ENCODE peak calls at places on chromosomes 11 and 22, in five cellular contexts. P is PC-3, F is IMR-90, R is OCI-LY7, K is HCT116. H is an unnamed sample.

GRCh38 chr11:115623021-115623451 is 118.8 kb upstream of the CADM1 start:
- DNase-seq in P (peak; percentile 7), F (peak; percentile 100), R (no peak), K (no peak), H (no peak)

GRCh38 chr11:37323843-37324242 is 725.8 kb upstream of the RAG2 start:
- DNase-seq in P (no peak), F (no peak), R (no peak), K (no peak), H (no peak)

GRCh38 chr11:72899238-72899637 is 85.0 kb downstream of the ATG16L2 start:
- DNase-seq in P (peak; percentile 29), F (peak; percentile 4), R (no peak), K (no peak), H (no peak)

GRCh38 chr11:1152316-1153104 is 5.2 kb upstream of the MUC5AC start:
- DNase-seq in P (peak; percentile 78), F (peak; percentile 78), R (no peak), K (no peak), H (peak; percentile 28)

GRCh38 chr11:21289686-21290085 is 620.3 kb downstream of the NELL1 start:
- DNase-seq in P (no peak), F (no peak), R (no peak), K (no peak), H (no peak)

GRCh38 chr11:96161271-96162089 is 181.5 kb downstream of the MAML2 start:
- DNase-seq in P (peak; percentile 58), F (peak; percentile 68), R (no peak), K (no peak), H (no peak)

GRCh38 chr22:43393132-43393844 is 18.5 kb upstream of the MPPED1 start:
- DNase-seq in P (no peak), F (no peak), R (no peak), K (no peak), H (no peak)

GRCh38 chr11:99370557-99371200 is 349.9 kb downstream of the CNTN5 start:
- DNase-seq in P (peak; percentile 75), F (peak; percentile 72), R (no peak), K (no peak), H (peak; percentile 45)

GRCh38 chr11:76392889-76393288 is 11.8 kb downstream of the GVQW3 start:
- DNase-seq in P (no peak), F (no peak), R (no peak), K (no peak), H (no peak)

GRCh38 chr22:37020192-37020479 is 594 bp downstream of the MPST start:
- DNase-seq in P (peak; percentile 41), F (peak; percentile 47), R (peak; percentile 36), K (peak; percentile 27), H (no peak)

GRCh38 chr11:113771964-113772363 is 1.5 kb downstream of the ZW10 start:
- DNase-seq in P (no peak), F (no peak), R (no peak), K (no peak), H (no peak)
- H3K4me2 ChIP-seq in P (peak overlapping the region; percentile 85), F (no peak overlapping the region), R (peak overlapping the region; percentile 72), K (peak overlapping the region; percentile 73), H (peak overlapping the region; percentile 22)

DNA sequence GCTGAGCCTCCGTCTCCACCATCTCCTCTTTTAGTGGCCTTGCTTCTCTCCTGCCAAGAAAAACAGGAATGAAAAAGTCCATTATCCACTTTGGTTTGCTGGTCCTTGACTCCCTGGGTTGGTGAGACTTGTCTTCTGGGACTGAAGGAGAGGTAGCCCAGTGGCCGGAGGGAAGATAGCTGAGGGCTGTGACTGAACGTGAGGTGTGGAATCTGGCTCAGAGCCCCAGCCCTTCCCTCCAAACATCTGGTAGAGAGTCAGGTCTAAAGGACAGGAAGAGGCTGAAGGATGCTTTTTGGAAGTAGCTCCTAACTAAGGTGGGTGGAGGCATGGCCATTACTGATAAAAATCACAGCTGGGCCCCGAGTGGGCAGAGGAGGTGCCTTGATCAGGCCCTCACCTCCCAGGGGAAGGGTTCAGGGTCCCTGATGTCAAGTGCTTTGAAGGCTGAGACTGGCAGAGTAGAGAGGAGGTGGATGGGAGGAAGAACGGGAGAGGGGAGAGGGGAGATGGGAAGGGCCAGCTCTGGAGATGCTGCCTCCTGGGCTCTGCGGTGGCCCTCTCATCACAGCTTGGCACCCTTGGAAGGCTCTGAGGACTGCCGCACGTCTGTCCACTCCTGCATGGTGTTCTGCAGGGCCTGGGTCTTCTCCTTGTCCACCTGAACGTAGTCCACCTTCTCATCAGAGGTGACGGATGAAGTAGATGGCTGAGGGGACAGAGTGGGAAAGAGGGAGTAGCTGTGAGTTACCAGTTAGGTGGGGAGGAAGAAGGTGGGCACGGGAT is 30.2 kb downstream of the USP35 start:
- DNase-seq in P (no peak), F (no peak), R (no peak), K (no peak), H (peak; percentile 16)
- H2AFZ ChIP-seq in P (no peak overlapping the region), F (no peak overlapping the region), R (no peak overlapping the region), K (no peak overlapping the region), H (no peak overlapping the region)

DNA sequence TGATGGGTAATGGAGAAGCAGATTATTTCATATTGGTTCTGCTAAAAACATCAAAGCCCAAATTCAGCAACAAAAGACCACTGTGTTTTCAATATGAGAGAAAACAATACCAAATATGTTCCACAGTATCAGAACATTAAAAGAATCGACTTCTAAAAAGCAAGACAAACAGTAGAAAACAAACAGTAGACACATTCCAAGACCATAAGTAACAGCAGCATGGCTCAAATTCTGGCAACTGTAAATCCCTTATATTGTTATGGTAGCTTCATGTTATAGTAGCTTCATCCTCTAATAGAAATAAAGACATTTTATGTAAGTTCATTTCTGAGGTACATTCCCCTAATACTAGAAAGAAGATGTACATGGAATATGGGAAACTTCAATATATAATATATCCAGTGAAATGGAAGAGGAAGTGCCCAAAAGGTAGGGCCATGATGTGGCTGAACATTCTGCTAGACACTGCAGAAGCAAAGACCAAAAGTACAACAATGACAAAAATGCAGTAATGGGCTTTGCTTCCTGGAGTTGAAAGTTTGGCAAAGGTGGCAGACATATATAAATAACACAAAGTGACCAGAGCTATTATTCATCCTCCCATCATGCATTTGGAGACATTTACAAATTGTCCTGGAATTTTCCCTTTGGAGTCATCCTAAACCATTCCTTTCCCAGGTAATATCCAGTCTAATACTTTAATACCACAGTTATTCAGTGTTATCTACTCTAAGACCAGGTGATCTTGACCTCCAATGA is 299.9 kb downstream of the DCDC1 start:
- DNase-seq in P (no peak), F (no peak), R (no peak), K (no peak), H (no peak)
- H3K4me2 ChIP-seq in P (no peak overlapping the region), F (no peak overlapping the region), R (no peak overlapping the region), K (no peak overlapping the region), H (no peak overlapping the region)

GRCh38 chr11:123219066-123219697 is 24.1 kb upstream of the CLMP start:
- DNase-seq in P (no peak), F (peak; percentile 86), R (no peak), K (no peak), H (no peak)
- H2AFZ ChIP-seq in P (no peak overlapping the region), F (peak overlapping the region; percentile 83), R (no peak overlapping the region), K (peak overlapping the region; percentile 59), H (peak overlapping the region; percentile 33)

GRCh38 chr22:19738664-19739447 is 15.5 kb downstream of the GP1BB start:
- DNase-seq in P (no peak), F (no peak), R (no peak), K (no peak), H (no peak)
- H3K4me2 ChIP-seq in P (no peak overlapping the region), F (no peak overlapping the region), R (no peak overlapping the region), K (no peak overlapping the region), H (no peak overlapping the region)

GRCh38 chr11:66888282-66888681 is 31.4 kb downstream of the LRFN4 start:
- DNase-seq in P (peak; percentile 27), F (no peak), R (no peak), K (no peak), H (no peak)

GRCh38 chr11:66891849-66892660 is 35.2 kb downstream of the LRFN4 start:
- DNase-seq in P (peak; percentile 99), F (peak; percentile 99), R (no peak), K (peak; percentile 96), H (peak; percentile 82)

GRCh38 chr11:66887531-66887930 is 30.7 kb downstream of the LRFN4 start:
- DNase-seq in P (no peak), F (no peak), R (no peak), K (no peak), H (no peak)

GRCh38 chr11:66889974-66890373 is 33.1 kb downstream of the LRFN4 start:
- DNase-seq in P (no peak), F (no peak), R (no peak), K (no peak), H (no peak)

DNA sequence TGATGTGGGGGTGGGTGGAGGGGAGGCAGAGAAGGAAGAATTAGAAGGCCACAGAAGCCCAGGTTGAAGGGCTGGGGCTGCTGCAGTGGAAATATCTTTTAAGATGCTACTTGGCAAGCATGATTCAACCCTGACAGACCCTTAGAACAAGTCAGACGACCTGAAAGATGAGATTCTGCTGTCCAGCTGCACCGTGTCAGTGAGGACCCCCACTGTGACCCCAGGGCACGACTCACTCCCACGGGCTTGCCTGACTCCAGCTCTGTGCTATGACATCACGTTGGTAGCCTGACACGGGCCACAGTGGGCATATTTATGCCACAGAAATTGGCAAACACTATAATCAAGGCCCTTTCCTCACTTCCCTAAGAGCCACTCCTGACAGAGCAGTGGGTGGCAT is 36.1 kb downstream of the LRFN4 start:
- DNase-seq in P (peak; percentile 15), F (peak; percentile 58), R (no peak), K (no peak), H (no peak)
- H2AFZ ChIP-seq in P (no peak overlapping the region), F (no peak overlapping the region), R (no peak overlapping the region), K (no peak overlapping the region), H (no peak overlapping the region)

GRCh38 chr11:8964324-8965320 is at the start of gene TMEM9B:
- DNase-seq in P (peak; percentile 90), F (peak; percentile 79), R (peak; percentile 88), K (peak; percentile 78), H (peak; percentile 91)

GRCh38 chr11:8962827-8963226 is 1.4 kb downstream of the TMEM9B start:
- DNase-seq in P (no peak), F (no peak), R (no peak), K (no peak), H (no peak)

GRCh38 chr11:8956860-8957259 is 7.4 kb downstream of the TMEM9B start:
- DNase-seq in P (no peak), F (no peak), R (no peak), K (no peak), H (no peak)

GRCh38 chr11:8963569-8964323 is 496 bp downstream of the TMEM9B start:
- DNase-seq in P (peak; percentile 70), F (no peak), R (peak; percentile 78), K (peak; percentile 72), H (peak; percentile 91)

DNA sequence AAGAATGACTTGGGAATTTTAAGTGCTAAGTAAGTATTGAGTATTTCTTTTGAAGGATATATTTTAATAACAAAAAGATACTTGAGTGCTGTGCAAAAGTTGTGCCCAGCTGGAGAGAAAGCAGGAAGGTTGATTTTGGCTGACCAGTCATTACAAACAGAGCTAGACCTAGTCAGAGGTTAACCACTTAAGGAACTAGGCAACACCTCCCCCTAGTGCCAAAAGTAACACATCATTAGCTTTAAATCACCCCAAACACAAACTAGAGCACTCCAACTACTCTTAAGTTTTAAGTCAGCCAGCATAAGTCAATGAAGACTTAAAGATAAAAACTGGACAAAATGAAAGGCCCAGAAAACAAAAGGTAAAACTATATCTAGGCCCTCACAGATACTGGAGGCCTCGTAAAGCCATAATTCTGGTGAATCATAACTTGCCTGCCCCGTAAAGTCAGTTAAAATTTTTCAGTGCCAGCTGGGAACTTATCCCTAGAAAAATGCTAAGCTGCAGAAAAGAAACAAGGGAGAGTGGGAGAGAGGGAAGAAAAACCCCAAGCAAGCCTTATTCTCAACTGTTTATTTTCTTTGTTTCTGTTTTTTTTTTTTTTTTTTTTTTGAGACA is 4.6 kb downstream of the TMEM9B start:
- DNase-seq in P (peak; percentile 73), F (peak; percentile 86), R (peak; percentile 73), K (peak; percentile 67), H (peak; percentile 34)
- H3K4me2 ChIP-seq in P (peak overlapping the region; percentile 23), F (no peak overlapping the region), R (no peak overlapping the region), K (no peak overlapping the region), H (no peak overlapping the region)